ENCODE peak calls at places on chromosomes 3 and 15, in six cellular contexts. Y is AG09309; B is fibroblast of pulmonary artery; T is B cell; J is CD4-positive, alpha-beta T cell; G is uterus. H is an unnamed sample.

GRCh38 chr3:25151497-25151896 is 276.6 kb upstream of the RARB start:
- DNase-seq in Y (no peak), B (peak), T (no peak), J (no peak), G (no peak), H (peak)

GRCh38 chr3:78838362-78838761 is 929.4 kb downstream of the ROBO1 start:
- DNase-seq in Y (no peak), B (no peak), T (no peak), J (no peak), G (no peak), H (no peak)

GRCh38 chr3:39154323-39155021 is 1.1 kb upstream of the CSRNP1 start:
- DNase-seq in Y (no peak), B (no peak), T (no peak), J (no peak), G (peak), H (peak)

GRCh38 chr3:158455406-158455805 is 115.6 kb upstream of the MLF1 start:
- DNase-seq in Y (no peak), B (no peak), T (no peak), J (no peak), G (no peak), H (no peak)

GRCh38 chr3:34361921-34362320 is 563.5 kb downstream of the PDCD6IP start:
- DNase-seq in Y (no peak), B (no peak), T (no peak), J (no peak), G (no peak), H (no peak)

GRCh38 chr3:143119974-143120715 is 574 bp downstream of the CHST2 start:
- DNase-seq in Y (no peak), B (no peak), T (no peak), J (peak), G (no peak), H (peak)

GRCh38 chr15:94230886-94231727 is at the start of gene MCTP2:
- DNase-seq in Y (peak), B (peak), T (peak), J (peak), G (peak), H (peak)

GRCh38 chr3:100708644-100708988 is 678 bp upstream of the TFG start:
- DNase-seq in Y (no peak), B (no peak), T (no peak), J (no peak), G (no peak), H (no peak)

GRCh38 chr15:85955501-85956391 is 123.9 kb upstream of the AGBL1 start:
- DNase-seq in Y (no peak), B (no peak), T (no peak), J (no peak), G (no peak), H (no peak)

GRCh38 chr3:79661866-79662265 is 105.9 kb downstream of the ROBO1 start:
- DNase-seq in Y (no peak), B (no peak), T (no peak), J (no peak), G (no peak), H (no peak)

GRCh38 chr3:144643778-144644191 is 672.2 kb downstream of the DIPK2A start:
- DNase-seq in Y (peak), B (peak), T (no peak), J (no peak), G (no peak), H (no peak)

GRCh38 chr3:139093840-139094239 is 49.1 kb upstream of the PRR23C start:
- DNase-seq in Y (no peak), B (no peak), T (no peak), J (no peak), G (no peak), H (no peak)

GRCh38 chr3:128336337-128337156 is 130.1 kb downstream of the DNAJB8 start:
- DNase-seq in Y (no peak), B (no peak), T (no peak), J (no peak), G (no peak), H (no peak)

GRCh38 chr15:67997996-67998395 is 56.1 kb upstream of the PIAS1 start:
- DNase-seq in Y (peak), B (peak), T (no peak), J (no peak), G (no peak), H (no peak)

GRCh38 chr3:37255990-37256308 is 81.6 kb upstream of the LRRFIP2 start:
- DNase-seq in Y (no peak), B (no peak), T (no peak), J (no peak), G (no peak), H (no peak)

GRCh38 chr3:160665784-160666526 is 11.0 kb upstream of the ARL14 start:
- DNase-seq in Y (peak), B (peak), T (peak), J (no peak), G (no peak), H (no peak)

GRCh38 chr3:129664040-129664646 is 57.7 kb upstream of the PLXND1 start:
- DNase-seq in Y (no peak), B (no peak), T (no peak), J (no peak), G (no peak), H (no peak)

GRCh38 chr3:23992051-23992628 is 47.1 kb downstream of the NR1D2 start:
- DNase-seq in Y (no peak), B (peak), T (no peak), J (no peak), G (peak), H (no peak)

GRCh38 chr15:31733424-31733823 is 296.9 kb upstream of the CHRNA7 start:
- DNase-seq in Y (no peak), B (no peak), T (no peak), J (no peak), G (no peak), H (no peak)

GRCh38 chr3:105700575-105700974 is 168.2 kb downstream of the CBLB start:
- DNase-seq in Y (no peak), B (no peak), T (no peak), J (no peak), G (no peak), H (no peak)

GRCh38 chr3:154953538-154953937 is 126.6 kb upstream of the MME start:
- DNase-seq in Y (no peak), B (no peak), T (no peak), J (no peak), G (no peak), H (no peak)

GRCh38 chr3:154952538-154952937 is 127.6 kb upstream of the MME start:
- DNase-seq in Y (no peak), B (no peak), T (no peak), J (no peak), G (no peak), H (no peak)

GRCh38 chr3:154956815-154957214 is 123.3 kb upstream of the MME start:
- DNase-seq in Y (no peak), B (no peak), T (no peak), J (no peak), G (no peak), H (no peak)

GRCh38 chr3:154955907-154956533 is 124.1 kb upstream of the MME start:
- DNase-seq in Y (no peak), B (no peak), T (no peak), J (no peak), G (no peak), H (no peak)

GRCh38 chr3:154954750-154955149 is 125.4 kb upstream of the MME start:
- DNase-seq in Y (peak), B (peak), T (no peak), J (no peak), G (no peak), H (no peak)
- TF ChIP-seq CTCF in Y (peak), B (peak), T (peak), J (no peak), G (no peak), H (no peak)

GRCh38 chr3:50274371-50275104 is 4.3 kb upstream of the LSMEM2 start:
- DNase-seq in Y (no peak), B (peak), T (peak), J (peak), G (no peak), H (peak)
- TF ChIP-seq CTCF in Y (peak), B (peak), T (peak), J (peak), G (peak), H (peak)

DNA sequence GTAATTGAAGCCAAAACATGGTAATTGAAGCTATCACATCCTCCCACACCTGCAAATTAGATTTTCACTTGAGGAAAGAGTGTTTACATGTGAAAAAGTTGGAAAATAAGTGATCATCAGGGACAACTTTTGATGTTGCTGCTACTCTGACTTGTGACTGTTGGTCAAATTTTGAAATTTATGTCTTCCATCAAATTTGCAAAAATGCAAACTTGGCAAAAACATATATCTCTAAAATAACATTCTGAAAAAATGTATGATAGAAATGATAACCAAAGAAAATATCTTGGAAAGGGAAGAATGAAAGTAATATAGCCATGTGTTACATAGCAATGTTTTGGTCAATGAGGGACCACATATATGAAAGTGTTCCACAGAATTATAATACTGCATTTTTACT is 703.9 kb upstream of the SEMA6D start:
- DNase-seq in Y (no peak), B (no peak), T (no peak), J (no peak), G (no peak), H (no peak)
- TF ChIP-seq CTCF in Y (no peak), B (no peak), T (no peak), J (no peak), G (no peak), H (no peak)

DNA sequence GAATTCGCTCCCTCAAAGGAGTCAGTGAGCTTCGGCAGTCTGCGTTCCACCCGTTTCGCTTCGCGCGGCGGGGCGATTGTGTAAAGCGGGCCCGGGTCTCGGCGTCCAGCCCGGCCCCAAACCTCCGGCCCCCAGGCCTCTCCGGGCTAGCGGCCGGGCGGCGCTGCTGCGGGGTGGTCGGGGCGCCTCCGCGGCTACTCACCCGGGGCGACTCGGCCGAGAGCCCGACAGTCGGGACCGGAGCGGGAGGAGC is 412 bp downstream of the CHDH start:
- DNase-seq in Y (no peak), B (no peak), T (no peak), J (no peak), G (no peak), H (no peak)
- TF ChIP-seq CTCF in Y (no peak), B (no peak), T (no peak), J (no peak), G (peak), H (no peak)

GRCh38 chr3:94331831-94332230 is 269.0 kb downstream of the NSUN3 start:
- DNase-seq in Y (no peak), B (no peak), T (no peak), J (no peak), G (no peak), H (no peak)

DNA sequence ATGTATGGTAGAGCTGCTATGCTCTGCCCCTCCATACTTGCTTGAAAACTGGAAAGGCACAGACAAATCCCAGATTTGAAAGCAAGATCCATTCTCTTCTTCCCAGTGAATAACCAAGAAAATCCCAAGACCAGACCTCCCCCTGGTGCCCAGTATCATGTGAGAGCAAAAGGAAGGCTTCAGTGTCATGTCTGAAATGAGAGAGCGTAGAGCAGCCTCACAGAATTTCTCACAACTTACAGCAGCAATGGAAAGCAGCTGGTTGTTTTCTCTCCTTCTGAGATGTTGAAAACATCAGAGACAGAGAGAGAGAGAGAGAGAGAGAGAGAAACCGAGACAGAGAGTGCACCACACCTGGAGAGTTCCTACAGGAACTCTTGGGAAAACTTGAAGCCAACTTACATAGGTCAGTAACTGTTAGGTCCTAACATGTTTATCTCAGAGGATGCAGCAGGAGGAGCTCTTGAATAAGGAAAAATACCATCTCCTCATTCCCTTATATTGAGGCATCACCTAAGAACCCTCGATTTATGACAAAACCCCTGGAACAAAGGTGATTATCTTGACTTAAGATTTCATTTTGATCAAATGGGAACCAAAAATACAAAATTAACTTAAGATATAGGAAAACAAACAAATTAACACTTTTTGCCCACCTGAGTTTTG is 273.3 kb downstream of the NSUN3 start:
- DNase-seq in Y (no peak), B (peak), T (no peak), J (no peak), G (no peak), H (peak)
- TF ChIP-seq CTCF in Y (no peak), B (peak), T (no peak), J (no peak), G (peak), H (no peak)

GRCh38 chr3:186107148-186108105 is 1.5 kb downstream of the ETV5 start:
- DNase-seq in Y (no peak), B (peak), T (peak), J (peak), G (peak), H (peak)
- TF ChIP-seq CTCF in Y (no peak), B (no peak), T (no peak), J (no peak), G (no peak), H (no peak)

GRCh38 chr15:57743424-57743823 is 36.9 kb downstream of the POLR2M start:
- DNase-seq in Y (no peak), B (no peak), T (no peak), J (no peak), G (no peak), H (no peak)
- TF ChIP-seq CTCF in Y (peak), B (peak), T (no peak), J (no peak), G (no peak), H (no peak)

GRCh38 chr15:47688573-47689086 is 28.7 kb upstream of the SEMA6D start:
- DNase-seq in Y (peak), B (peak), T (no peak), J (no peak), G (no peak), H (no peak)

GRCh38 chr15:47678047-47678446 is 39.3 kb upstream of the SEMA6D start:
- DNase-seq in Y (no peak), B (no peak), T (no peak), J (no peak), G (no peak), H (no peak)

GRCh38 chr15:47685141-47685870 is 32.0 kb upstream of the SEMA6D start:
- DNase-seq in Y (peak), B (no peak), T (no peak), J (no peak), G (no peak), H (no peak)

DNA sequence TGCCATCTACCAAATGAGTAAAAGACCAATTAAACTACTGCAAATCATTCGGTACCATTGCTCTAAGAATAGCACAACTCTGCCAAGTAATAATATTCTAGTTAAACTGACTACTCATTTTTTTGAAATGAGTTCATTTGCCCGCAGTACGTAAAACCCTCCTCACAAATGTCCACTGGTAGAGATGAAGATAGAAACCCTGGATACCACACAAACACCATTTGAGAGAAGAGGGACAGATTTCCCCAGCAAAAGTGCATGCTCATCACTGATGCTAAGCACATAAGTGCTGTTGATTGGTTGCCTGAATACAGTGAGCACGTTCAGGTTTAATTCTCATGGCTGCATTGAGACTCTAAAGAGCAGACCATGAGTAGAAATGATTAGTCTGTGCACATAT is 34.6 kb upstream of the SEMA6D start:
- DNase-seq in Y (no peak), B (no peak), T (no peak), J (no peak), G (no peak), H (no peak)
- TF ChIP-seq CTCF in Y (no peak), B (no peak), T (no peak), J (no peak), G (no peak), H (no peak)

DNA sequence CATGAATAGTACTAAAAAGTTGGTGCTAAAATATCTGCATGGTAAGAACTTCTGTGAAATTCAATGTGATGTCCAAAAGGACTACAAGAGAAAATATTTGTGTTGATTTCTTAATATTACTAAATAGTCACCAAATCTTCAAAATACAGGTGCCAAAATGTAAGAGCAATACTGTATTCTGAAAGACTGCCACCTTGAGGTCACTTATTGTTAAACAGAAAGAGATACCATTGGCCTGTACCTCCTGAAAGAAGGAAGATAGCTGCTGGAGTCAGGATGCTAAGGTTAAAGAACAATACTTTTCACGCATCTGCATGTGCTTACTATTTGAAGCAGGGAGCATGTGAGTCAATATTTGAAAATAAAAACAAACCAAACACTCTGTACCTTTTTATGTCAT is 72.0 kb upstream of the LSAMP start:
- DNase-seq in Y (no peak), B (peak), T (no peak), J (no peak), G (no peak), H (no peak)
- TF ChIP-seq CTCF in Y (no peak), B (peak), T (no peak), J (no peak), G (no peak), H (peak)

GRCh38 chr3:51722362-51722761 is 15.5 kb downstream of the GRM2 start:
- DNase-seq in Y (no peak), B (no peak), T (no peak), J (no peak), G (no peak), H (no peak)
- TF ChIP-seq CTCF in Y (no peak), B (no peak), T (no peak), J (no peak), G (no peak), H (no peak)